ENCODE peak calls at places on chromosomes 2 and 18, in five cellular contexts. One of them, this sample, is unnamed. For H3K4me1, the result is how much of the 10 kb centered on the place peaks cover.

GRCh38 chr18:23036611-23037259 is 98.5 kb upstream of the CABLES1 start:
- DNase-seq in A549: no peak
- DNase-seq in right cardiac atrium: no peak
- DNase-seq in CD8-positive, alpha-beta T cell: no peak
- DNase-seq in heart right ventricle: no peak
- DNase-seq in this sample: no peak

GRCh38 chr2:189824694-189825396 is 40.6 kb downstream of the PMS1 start:
- DNase-seq in right cardiac atrium: no peak
- DNase-seq in heart right ventricle: no peak
- DNase-seq in CD8-positive, alpha-beta T cell: no peak
- DNase-seq in A549: no peak
- DNase-seq in this sample: no peak

GRCh38 chr18:23857756-23858155 is 156.8 kb upstream of the TTC39C start:
- DNase-seq in right cardiac atrium: no peak
- DNase-seq in CD8-positive, alpha-beta T cell: no peak
- DNase-seq in A549: no peak
- DNase-seq in heart right ventricle: no peak
- DNase-seq in this sample: no peak

GRCh38 chr2:180990337-180990736 is 9.9 kb downstream of the UBE2E3 start:
- DNase-seq in heart right ventricle: no peak
- DNase-seq in CD8-positive, alpha-beta T cell: no peak
- DNase-seq in right cardiac atrium: no peak
- DNase-seq in A549: no peak
- DNase-seq in this sample: no peak

GRCh38 chr2:36376319-36376765 is 20.8 kb downstream of the CRIM1 start:
- DNase-seq in heart right ventricle: peak
- DNase-seq in A549: no peak
- DNase-seq in right cardiac atrium: peak
- DNase-seq in CD8-positive, alpha-beta T cell: no peak
- DNase-seq in this sample: no peak

GRCh38 chr2:23550553-23550952 is 165.6 kb downstream of the KLHL29 start:
- DNase-seq in A549: no peak
- DNase-seq in right cardiac atrium: no peak
- DNase-seq in CD8-positive, alpha-beta T cell: no peak
- DNase-seq in heart right ventricle: no peak
- DNase-seq in this sample: no peak

GRCh38 chr2:237453671-237454070 is 33.4 kb upstream of the MLPH start:
- DNase-seq in CD8-positive, alpha-beta T cell: no peak
- DNase-seq in heart right ventricle: no peak
- DNase-seq in right cardiac atrium: no peak
- DNase-seq in A549: no peak
- DNase-seq in this sample: no peak

GRCh38 chr2:212766921-212767320 is 228.3 kb upstream of the ERBB4 start:
- DNase-seq in A549: no peak
- DNase-seq in heart right ventricle: no peak
- DNase-seq in right cardiac atrium: no peak
- DNase-seq in CD8-positive, alpha-beta T cell: no peak
- DNase-seq in this sample: no peak

GRCh38 chr18:79805926-79806487 is 8.3 kb downstream of the KCNG2 start:
- DNase-seq in CD8-positive, alpha-beta T cell: no peak
- DNase-seq in A549: no peak
- DNase-seq in right cardiac atrium: no peak
- DNase-seq in heart right ventricle: no peak
- DNase-seq in this sample: no peak

DNA sequence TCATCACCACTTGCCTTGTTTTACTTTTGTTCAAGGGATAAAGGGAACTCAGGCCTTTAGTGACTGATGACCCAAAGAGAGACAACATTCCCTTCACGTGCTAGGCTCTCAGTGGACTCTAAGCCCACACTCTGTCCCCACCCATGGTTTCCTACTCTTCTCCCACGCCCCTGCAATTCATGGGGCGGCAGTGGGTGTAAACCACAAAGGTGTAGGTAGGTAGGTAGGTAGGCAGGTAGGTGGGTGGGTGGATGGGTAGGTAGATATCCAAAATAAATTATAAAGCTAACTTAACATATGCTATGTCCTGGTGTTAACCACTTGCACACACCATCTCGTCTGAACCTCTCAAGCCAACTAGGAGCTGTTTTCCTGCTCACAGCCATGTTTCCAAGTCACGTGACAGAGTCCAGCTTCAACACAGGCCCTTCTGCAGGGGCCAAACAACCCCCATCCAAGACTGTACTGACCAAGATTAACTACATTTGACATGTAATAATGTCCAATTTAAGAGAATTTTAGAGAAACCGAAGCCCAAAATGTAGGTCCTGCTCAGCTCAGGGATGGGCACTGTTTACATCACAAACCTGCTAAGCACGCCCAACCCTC is 33.7 kb downstream of the DNMT3A start:
- DNase-seq in CD8-positive, alpha-beta T cell: no peak
- DNase-seq in A549: no peak
- DNase-seq in heart right ventricle: no peak
- DNase-seq in right cardiac atrium: no peak
- DNase-seq in this sample: no peak
- H3K4me1 ChIP-seq in CD8-positive, alpha-beta T cell: half or more
- H3K4me1 ChIP-seq in A549: under half
- H3K4me1 ChIP-seq in heart right ventricle: half or more
- H3K4me1 ChIP-seq in right cardiac atrium: under half
- H3K4me1 ChIP-seq in this sample: half or more

DNA sequence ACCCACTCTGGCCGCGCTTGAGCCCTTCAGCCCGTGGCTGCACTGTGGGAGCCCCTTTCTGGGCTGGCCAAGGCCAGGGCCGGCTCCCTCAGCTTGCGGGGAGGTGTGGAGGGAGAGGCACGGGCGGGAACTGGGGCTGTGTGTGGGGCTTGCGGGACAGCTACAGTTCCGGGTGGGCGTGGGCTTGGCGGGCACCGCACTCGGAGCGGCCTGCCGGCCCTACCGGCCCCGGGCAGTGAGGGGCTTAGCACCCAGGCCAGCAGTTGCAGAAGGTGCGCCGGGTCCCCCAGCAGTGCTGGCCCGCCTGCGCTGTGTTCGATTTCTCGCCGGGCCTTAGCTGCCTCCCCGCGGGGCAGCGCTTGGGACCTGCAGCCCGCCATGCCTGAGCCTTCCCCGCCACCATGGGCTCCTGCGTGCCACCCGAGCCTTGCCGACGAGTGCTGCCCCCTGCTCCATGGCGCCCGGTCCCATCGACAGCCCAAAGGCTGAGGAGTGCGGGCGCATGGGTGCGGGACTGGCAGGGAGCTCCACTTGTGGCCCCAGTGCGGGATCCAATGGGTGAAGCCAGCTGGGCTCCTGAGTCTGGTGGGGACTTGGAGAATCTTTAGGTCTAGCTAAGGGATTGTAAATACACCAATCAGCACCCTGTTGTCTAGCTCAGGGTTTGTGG is 173.7 kb upstream of the FIGN start:
- DNase-seq in CD8-positive, alpha-beta T cell: no peak
- DNase-seq in A549: no peak
- DNase-seq in right cardiac atrium: no peak
- DNase-seq in heart right ventricle: no peak
- DNase-seq in this sample: no peak
- H3K4me1 ChIP-seq in CD8-positive, alpha-beta T cell: under half
- H3K4me1 ChIP-seq in A549: under half
- H3K4me1 ChIP-seq in right cardiac atrium: under half
- H3K4me1 ChIP-seq in heart right ventricle: under half
- H3K4me1 ChIP-seq in this sample: under half

GRCh38 chr2:97970300-97971060 is 25.3 kb downstream of the TMEM131 start:
- DNase-seq in A549: no peak
- DNase-seq in right cardiac atrium: no peak
- DNase-seq in CD8-positive, alpha-beta T cell: no peak
- DNase-seq in heart right ventricle: no peak
- DNase-seq in this sample: no peak

GRCh38 chr2:97966545-97967215 is 29.1 kb downstream of the TMEM131 start:
- DNase-seq in A549: no peak
- DNase-seq in heart right ventricle: no peak
- DNase-seq in right cardiac atrium: no peak
- DNase-seq in CD8-positive, alpha-beta T cell: no peak
- DNase-seq in this sample: no peak

GRCh38 chr2:97967216-97967592 is 28.5 kb downstream of the TMEM131 start:
- DNase-seq in A549: no peak
- DNase-seq in CD8-positive, alpha-beta T cell: no peak
- DNase-seq in right cardiac atrium: no peak
- DNase-seq in heart right ventricle: no peak
- DNase-seq in this sample: no peak

GRCh38 chr2:97969466-97970067 is 26.2 kb downstream of the TMEM131 start:
- DNase-seq in heart right ventricle: no peak
- DNase-seq in A549: no peak
- DNase-seq in CD8-positive, alpha-beta T cell: no peak
- DNase-seq in right cardiac atrium: no peak
- DNase-seq in this sample: no peak

DNA sequence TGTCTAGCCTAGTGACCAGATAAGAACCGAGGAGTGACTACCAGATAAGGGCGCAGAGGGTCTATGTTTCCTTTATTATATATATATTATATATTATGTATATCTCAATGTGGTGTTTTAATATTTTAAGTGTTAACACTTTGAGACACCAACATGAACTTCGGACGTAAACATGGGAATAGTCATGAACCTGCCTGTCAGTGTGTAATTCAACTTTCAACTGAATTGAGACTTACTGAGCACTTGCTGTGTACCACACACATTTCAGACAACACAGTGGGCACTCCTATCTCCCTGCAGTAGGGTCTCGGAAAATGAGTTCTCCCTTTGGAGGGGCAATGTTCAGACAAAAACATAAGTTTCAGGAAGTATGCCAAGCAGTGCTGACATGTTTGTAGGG is 27.5 kb downstream of the TMEM131 start:
- DNase-seq in right cardiac atrium: no peak
- DNase-seq in heart right ventricle: no peak
- DNase-seq in CD8-positive, alpha-beta T cell: no peak
- DNase-seq in A549: no peak
- DNase-seq in this sample: no peak
- H3K4me1 ChIP-seq in right cardiac atrium: under half
- H3K4me1 ChIP-seq in heart right ventricle: under half
- H3K4me1 ChIP-seq in CD8-positive, alpha-beta T cell: under half
- H3K4me1 ChIP-seq in A549: under half
- H3K4me1 ChIP-seq in this sample: under half

GRCh38 chr2:238879621-238880377 is 31.9 kb downstream of the TWIST2 start:
- DNase-seq in heart right ventricle: no peak
- DNase-seq in A549: no peak
- DNase-seq in right cardiac atrium: no peak
- DNase-seq in CD8-positive, alpha-beta T cell: no peak
- DNase-seq in this sample: no peak
- H3K4me1 ChIP-seq in heart right ventricle: under half
- H3K4me1 ChIP-seq in A549: under half
- H3K4me1 ChIP-seq in right cardiac atrium: under half
- H3K4me1 ChIP-seq in CD8-positive, alpha-beta T cell: under half
- H3K4me1 ChIP-seq in this sample: under half

GRCh38 chr2:31317387-31317786 is 83.4 kb downstream of the EHD3 start:
- DNase-seq in heart right ventricle: no peak
- DNase-seq in right cardiac atrium: no peak
- DNase-seq in CD8-positive, alpha-beta T cell: no peak
- DNase-seq in A549: no peak
- DNase-seq in this sample: no peak
- H3K4me1 ChIP-seq in heart right ventricle: under half
- H3K4me1 ChIP-seq in right cardiac atrium: under half
- H3K4me1 ChIP-seq in CD8-positive, alpha-beta T cell: under half
- H3K4me1 ChIP-seq in A549: under half
- H3K4me1 ChIP-seq in this sample: under half

GRCh38 chr2:108580079-108580478 is 45.8 kb downstream of the LIMS1 start:
- DNase-seq in CD8-positive, alpha-beta T cell: no peak
- DNase-seq in right cardiac atrium: no peak
- DNase-seq in heart right ventricle: no peak
- DNase-seq in A549: no peak
- DNase-seq in this sample: no peak
- H3K4me1 ChIP-seq in CD8-positive, alpha-beta T cell: under half
- H3K4me1 ChIP-seq in right cardiac atrium: under half
- H3K4me1 ChIP-seq in heart right ventricle: under half
- H3K4me1 ChIP-seq in A549: half or more
- H3K4me1 ChIP-seq in this sample: under half

GRCh38 chr2:235603659-235604058 is 109.8 kb downstream of the AGAP1 start:
- DNase-seq in A549: no peak
- DNase-seq in heart right ventricle: no peak
- DNase-seq in CD8-positive, alpha-beta T cell: no peak
- DNase-seq in right cardiac atrium: no peak
- DNase-seq in this sample: no peak
- H3K4me1 ChIP-seq in A549: under half
- H3K4me1 ChIP-seq in heart right ventricle: under half
- H3K4me1 ChIP-seq in CD8-positive, alpha-beta T cell: under half
- H3K4me1 ChIP-seq in right cardiac atrium: under half
- H3K4me1 ChIP-seq in this sample: under half

GRCh38 chr2:239253705-239254104 is 147.1 kb downstream of the HDAC4 start:
- DNase-seq in CD8-positive, alpha-beta T cell: no peak
- DNase-seq in right cardiac atrium: no peak
- DNase-seq in heart right ventricle: no peak
- DNase-seq in A549: no peak
- DNase-seq in this sample: no peak

GRCh38 chr2:239255218-239255617 is 145.6 kb downstream of the HDAC4 start:
- DNase-seq in A549: no peak
- DNase-seq in heart right ventricle: no peak
- DNase-seq in CD8-positive, alpha-beta T cell: no peak
- DNase-seq in right cardiac atrium: no peak
- DNase-seq in this sample: no peak

GRCh38 chr2:239252433-239253200 is 148.2 kb downstream of the HDAC4 start:
- DNase-seq in right cardiac atrium: peak
- DNase-seq in heart right ventricle: peak
- DNase-seq in CD8-positive, alpha-beta T cell: no peak
- DNase-seq in A549: no peak
- DNase-seq in this sample: peak

GRCh38 chr2:239251971-239252370 is 148.8 kb downstream of the HDAC4 start:
- DNase-seq in right cardiac atrium: no peak
- DNase-seq in A549: no peak
- DNase-seq in CD8-positive, alpha-beta T cell: no peak
- DNase-seq in heart right ventricle: no peak
- DNase-seq in this sample: no peak

DNA sequence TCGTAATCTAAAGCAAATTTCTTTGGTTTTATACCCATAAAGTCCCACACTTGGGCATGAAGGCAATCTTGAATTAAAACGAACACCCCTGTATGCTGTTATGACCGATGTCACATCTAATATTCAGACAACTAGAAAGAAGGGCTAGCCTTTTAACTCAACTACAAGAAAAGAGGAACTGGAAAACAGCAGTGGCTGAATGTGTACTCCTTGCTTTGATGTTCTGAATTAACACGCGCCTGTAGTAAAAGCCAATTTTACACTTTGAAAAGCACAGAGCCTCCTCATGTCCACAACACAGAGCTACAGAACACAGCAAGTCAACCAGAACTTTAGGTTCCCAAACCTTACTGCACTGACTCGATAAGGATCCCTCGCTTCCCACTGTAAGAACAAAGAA is 147.6 kb downstream of the HDAC4 start:
- DNase-seq in heart right ventricle: no peak
- DNase-seq in CD8-positive, alpha-beta T cell: no peak
- DNase-seq in A549: no peak
- DNase-seq in right cardiac atrium: no peak
- DNase-seq in this sample: no peak
- H3K4me1 ChIP-seq in heart right ventricle: half or more
- H3K4me1 ChIP-seq in CD8-positive, alpha-beta T cell: half or more
- H3K4me1 ChIP-seq in A549: under half
- H3K4me1 ChIP-seq in right cardiac atrium: under half
- H3K4me1 ChIP-seq in this sample: under half